ENCODE peak calls at places on chromosomes 12 and 14, in eight cellular contexts. N is Peyer's patch; E is kidney; B is SK-N-SH; S is GM12878; R is transverse colon; M is CD8-positive, alpha-beta memory T cell; I is tibial artery. Y is an unnamed sample.
A peak's percentile ranks its signal among the peaks of the same experiment; 100 is the strongest.

GRCh38 chr12:54431911-54432814 is 13.1 kb upstream of the ITGA5 start:
- DNase-seq in N (no peak), E (peak; percentile 86), B (no peak), S (no peak), R (peak; percentile 66), M (no peak), I (peak; percentile 96), Y (no peak)

GRCh38 chr12:62640910-62641448 is 174.4 kb downstream of the MON2 start:
- DNase-seq in N (no peak), E (no peak), B (no peak), S (peak; percentile 27), R (no peak), M (no peak), I (no peak), Y (no peak)

GRCh38 chr12:8065991-8066594 is at the start of gene C3AR1:
- DNase-seq in N (no peak), E (no peak), B (no peak), S (no peak), R (peak; percentile 44), M (peak; percentile 21), I (no peak), Y (no peak)

GRCh38 chr14:60720962-60721330 is 3.2 kb downstream of the SIX4 start:
- DNase-seq in N (no peak), E (no peak), B (no peak), S (no peak), R (no peak), M (no peak), I (no peak), Y (no peak)

GRCh38 chr12:8996682-8997405 is 7.5 kb downstream of the KLRG1 start:
- DNase-seq in N (no peak), E (no peak), B (no peak), S (peak; percentile 77), R (no peak), M (no peak), I (no peak), Y (no peak)

GRCh38 chr14:23694085-23694975 is 58.2 kb downstream of the DHRS2 start:
- DNase-seq in N (no peak), E (no peak), B (no peak), S (no peak), R (no peak), M (no peak), I (no peak), Y (no peak)

GRCh38 chr12:126926023-126926600 is 1340.9 kb upstream of the TMEM132C start:
- DNase-seq in N (no peak), E (no peak), B (no peak), S (peak; percentile 16), R (no peak), M (no peak), I (no peak), Y (no peak)

GRCh38 chr12:5807090-5807414 is 138.0 kb downstream of the ANO2 start:
- DNase-seq in N (no peak), E (no peak), B (no peak), S (no peak), R (no peak), M (no peak), I (no peak), Y (no peak)

GRCh38 chr12:12004524-12004923 is 66.2 kb upstream of the BCL2L14 start:
- DNase-seq in N (no peak), E (no peak), B (peak; percentile 34), S (no peak), R (no peak), M (no peak), I (no peak), Y (no peak)

GRCh38 chr12:4353785-4354208 is 25.7 kb downstream of the FGF23 start:
- DNase-seq in N (no peak), E (no peak), B (peak; percentile 46), S (no peak), R (no peak), M (peak; percentile 46), I (no peak), Y (no peak)

GRCh38 chr14:75578786-75579781 is 664 bp downstream of the FLVCR2 start:
- DNase-seq in N (peak; percentile 78), E (peak; percentile 80), B (no peak), S (no peak), R (peak; percentile 80), M (no peak), I (peak; percentile 72), Y (no peak)

GRCh38 chr14:73727181-73727580 is 13.0 kb upstream of the PNMA1 start:
- DNase-seq in N (no peak), E (no peak), B (no peak), S (no peak), R (no peak), M (no peak), I (peak; percentile 61), Y (no peak)

GRCh38 chr12:132724506-132725220 is 14.0 kb downstream of the PGAM5 start:
- DNase-seq in N (no peak), E (peak; percentile 68), B (no peak), S (no peak), R (no peak), M (no peak), I (no peak), Y (no peak)

GRCh38 chr12:108377260-108377659 is 38.1 kb upstream of the CMKLR1 start:
- DNase-seq in N (no peak), E (no peak), B (no peak), S (no peak), R (no peak), M (no peak), I (no peak), Y (no peak)

GRCh38 chr12:108373111-108373510 is 34.0 kb upstream of the CMKLR1 start:
- DNase-seq in N (no peak), E (no peak), B (no peak), S (no peak), R (no peak), M (no peak), I (no peak), Y (no peak)

GRCh38 chr12:108371801-108372344 is 32.8 kb upstream of the CMKLR1 start:
- DNase-seq in N (no peak), E (no peak), B (no peak), S (no peak), R (no peak), M (no peak), I (peak; percentile 81), Y (no peak)

GRCh38 chr12:108375986-108376663 is 37.0 kb upstream of the CMKLR1 start:
- DNase-seq in N (no peak), E (no peak), B (no peak), S (no peak), R (no peak), M (no peak), I (no peak), Y (no peak)

GRCh38 chr12:108374596-108375320 is 35.6 kb upstream of the CMKLR1 start:
- DNase-seq in N (no peak), E (no peak), B (no peak), S (no peak), R (no peak), M (no peak), I (no peak), Y (no peak)
- H3K27ac ChIP-seq in N (no peak overlapping the region), E (no peak overlapping the region), B (no peak overlapping the region), S (no peak overlapping the region), R (no peak overlapping the region), M (no peak overlapping the region), I (no peak overlapping the region), Y (no peak overlapping the region)

GRCh38 chr14:102028733-102029132 is 58.1 kb downstream of the HSP90AA1 start:
- DNase-seq in N (no peak), E (peak; percentile 18), B (no peak), S (no peak), R (peak; percentile 57), M (no peak), I (no peak), Y (no peak)

GRCh38 chr14:102026934-102027333 is 59.9 kb downstream of the HSP90AA1 start:
- DNase-seq in N (no peak), E (no peak), B (no peak), S (no peak), R (no peak), M (no peak), I (no peak), Y (no peak)

GRCh38 chr14:102029956-102030355 is 56.9 kb downstream of the HSP90AA1 start:
- DNase-seq in N (no peak), E (no peak), B (no peak), S (no peak), R (no peak), M (no peak), I (no peak), Y (no peak)

GRCh38 chr14:102033241-102033640 is 53.6 kb downstream of the HSP90AA1 start:
- DNase-seq in N (no peak), E (no peak), B (no peak), S (no peak), R (no peak), M (no peak), I (no peak), Y (no peak)

DNA sequence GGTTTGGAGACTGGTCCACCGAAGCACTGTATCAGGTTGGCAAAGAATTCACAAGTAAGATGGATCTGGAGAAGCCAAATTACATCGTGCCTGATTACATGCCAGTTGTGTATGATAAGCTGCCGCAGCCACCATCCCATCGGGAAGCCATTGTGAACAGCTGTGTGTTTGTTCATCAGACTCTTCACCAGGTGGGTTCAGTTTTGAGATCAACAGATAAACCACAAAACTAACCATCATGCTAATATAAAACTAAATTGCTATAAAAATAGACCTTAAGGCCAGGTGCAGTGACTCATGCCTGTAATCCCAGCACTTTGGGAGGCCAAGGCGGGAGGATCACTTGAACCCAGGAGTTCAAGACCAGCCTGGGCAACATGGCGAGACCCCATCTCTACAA is 58.9 kb downstream of the HSP90AA1 start:
- DNase-seq in N (no peak), E (no peak), B (no peak), S (no peak), R (no peak), M (no peak), I (no peak), Y (no peak)
- H3K27ac ChIP-seq in N (no peak overlapping the region), E (no peak overlapping the region), B (no peak overlapping the region), S (no peak overlapping the region), R (peak overlapping the region; percentile 71), M (no peak overlapping the region), I (no peak overlapping the region), Y (no peak overlapping the region)

GRCh38 chr14:65346895-65347294 is 65.6 kb upstream of the FUT8 start:
- DNase-seq in N (no peak), E (peak; percentile 64), B (no peak), S (no peak), R (no peak), M (no peak), I (peak; percentile 65), Y (no peak)

GRCh38 chr14:65349100-65349499 is 63.4 kb upstream of the FUT8 start:
- DNase-seq in N (no peak), E (no peak), B (no peak), S (no peak), R (no peak), M (no peak), I (no peak), Y (no peak)

GRCh38 chr14:65348137-65348536 is 64.4 kb upstream of the FUT8 start:
- DNase-seq in N (no peak), E (no peak), B (no peak), S (no peak), R (peak; percentile 34), M (no peak), I (no peak), Y (no peak)

GRCh38 chr14:65344011-65344410 is 68.5 kb upstream of the FUT8 start:
- DNase-seq in N (no peak), E (no peak), B (no peak), S (no peak), R (no peak), M (no peak), I (no peak), Y (no peak)

GRCh38 chr14:65345264-65345663 is 67.3 kb upstream of the FUT8 start:
- DNase-seq in N (no peak), E (no peak), B (no peak), S (no peak), R (no peak), M (no peak), I (no peak), Y (no peak)
- H3K27ac ChIP-seq in N (no peak overlapping the region), E (no peak overlapping the region), B (no peak overlapping the region), S (no peak overlapping the region), R (no peak overlapping the region), M (no peak overlapping the region), I (no peak overlapping the region), Y (no peak overlapping the region)

GRCh38 chr14:79809849-79810612 is 401.3 kb downstream of the DIO2 start:
- DNase-seq in N (no peak), E (no peak), B (no peak), S (no peak), R (peak; percentile 11), M (no peak), I (no peak), Y (no peak)
- H3K27ac ChIP-seq in N (no peak overlapping the region), E (no peak overlapping the region), B (no peak overlapping the region), S (no peak overlapping the region), R (no peak overlapping the region), M (no peak overlapping the region), I (no peak overlapping the region), Y (no peak overlapping the region)